ENCODE peak calls at places on chromosomes 16 and 17, in ten cellular contexts. U is EH; H is cerebellum; M is GM04504; P is EL; R is cardiac fibroblast; G is activated CD8-positive, alpha-beta memory T cell treated with anti-CD3 and anti-CD28 coated beads for 4 hours; O is hypothalamus; B is stimulated activated CD4-positive, alpha-beta T cell treated with anti-CD3 and anti-CD28 coated beads, TNF-alpha, amount 100 ng/mL, for 1 hour; Y is NCI-H1417. Q is an unnamed sample.
A peak's percentile ranks its signal among the peaks of the same experiment; 100 is the strongest.

GRCh38 chr16:66265556-66266133 is 100.8 kb upstream of the CDH5 start:
- DNase-seq in H (no peak), P (no peak), M (no peak), Y (no peak), G (no peak), U (no peak), R (no peak), B (no peak), O (no peak), Q (no peak)

GRCh38 chr16:86805210-86805609 is 226.9 kb downstream of the FOXL1 start:
- DNase-seq in G (no peak), B (no peak), P (no peak), M (no peak), Y (no peak), U (no peak), H (no peak), O (no peak), R (no peak), Q (no peak)

GRCh38 chr17:7889166-7889584 is 586 bp downstream of the CHD3 start:
- DNase-seq in M (peak; percentile 91), B (no peak), P (peak; percentile 95), U (peak; percentile 94), H (peak; percentile 92), R (peak; percentile 91), Y (peak; percentile 95), G (no peak), O (peak; percentile 87), Q (no peak)

GRCh38 chr16:17432902-17433576 is 37.7 kb downstream of the XYLT1 start:
- DNase-seq in G (no peak), R (peak; percentile 19), M (no peak), P (no peak), H (no peak), U (peak; percentile 64), Y (no peak), O (no peak), B (no peak), Q (no peak)

GRCh38 chr17:79258042-79258441 is 183.4 kb downstream of the ENGASE start:
- DNase-seq in R (no peak), O (no peak), Y (no peak), H (no peak), U (no peak), G (no peak), B (no peak), M (no peak), P (no peak), Q (no peak)

GRCh38 chr16:16015849-16016248 is 66.4 kb downstream of the ABCC1 start:
- DNase-seq in B (no peak), O (no peak), R (no peak), G (no peak), M (no peak), H (no peak), P (no peak), Y (peak; percentile 3), U (no peak), Q (no peak)

GRCh38 chr16:57185446-57185944 is 344 bp downstream of the PSME3IP1 start:
- DNase-seq in G (no peak), O (peak; percentile 42), P (peak; percentile 64), M (no peak), H (peak; percentile 58), Y (peak; percentile 78), B (no peak), U (peak; percentile 73), R (peak; percentile 84), Q (peak; percentile 60)

GRCh38 chr17:35534694-35535093 is 2.8 kb downstream of the SLFN12L start:
- DNase-seq in R (no peak), Y (no peak), G (no peak), M (no peak), B (no peak), U (no peak), P (no peak), H (no peak), O (no peak), Q (no peak)

GRCh38 chr16:84458606-84459516 is 45.6 kb downstream of the MEAK7 start:
- DNase-seq in O (no peak), H (no peak), B (no peak), U (no peak), Y (no peak), M (no peak), R (no peak), G (no peak), P (no peak), Q (no peak)

GRCh38 chr16:68144008-68144407 is 58.8 kb downstream of the NFATC3 start:
- DNase-seq in G (no peak), R (no peak), M (no peak), U (peak; percentile 2), Y (no peak), B (no peak), O (no peak), H (no peak), P (no peak), Q (no peak)

GRCh38 chr16:81927561-81928185 is 83.6 kb downstream of the SDR42E1 start:
- DNase-seq in U (no peak), R (no peak), M (no peak), B (no peak), P (no peak), H (no peak), G (no peak), O (no peak), Y (no peak), Q (no peak)

GRCh38 chr17:71792966-71793365 is 327.9 kb upstream of the SOX9 start:
- DNase-seq in Y (no peak), G (no peak), O (no peak), M (no peak), P (peak; percentile 92), R (peak; percentile 86), B (no peak), H (no peak), U (peak; percentile 48), Q (no peak)

GRCh38 chr17:82296511-82297279 is 20.7 kb downstream of the CD7 start:
- DNase-seq in P (no peak), G (no peak), U (no peak), H (no peak), O (no peak), Y (peak; percentile 51), B (no peak), M (no peak), R (no peak), Q (no peak)

GRCh38 chr17:29291163-29291752 is 2.7 kb downstream of the NUFIP2 start:
- DNase-seq in U (peak; percentile 76), H (peak; percentile 62), G (no peak), O (peak; percentile 5), Y (peak; percentile 76), M (peak; percentile 50), R (peak; percentile 86), P (peak; percentile 78), B (no peak), Q (peak; percentile 85)

GRCh38 chr16:5438591-5438990 is 341.0 kb upstream of the EEF2KMT start:
- DNase-seq in R (no peak), B (no peak), Y (no peak), P (no peak), U (no peak), M (no peak), O (no peak), H (no peak), G (no peak), Q (no peak)

GRCh38 chr17:74199306-74200092 is 4.0 kb upstream of the RPL38 start:
- DNase-seq in G (no peak), H (peak; percentile 77), Y (no peak), B (peak; percentile 58), R (peak; percentile 61), O (peak; percentile 38), U (peak; percentile 43), M (no peak), P (peak; percentile 57), Q (peak; percentile 74)

GRCh38 chr17:39915559-39915958 is 2.9 kb downstream of the GSDMB start:
- DNase-seq in Y (no peak), B (no peak), U (no peak), M (no peak), H (no peak), P (no peak), G (no peak), R (no peak), O (no peak), Q (no peak)

GRCh38 chr16:82630219-82630618 is 3.5 kb downstream of the CDH13 start:
- DNase-seq in U (peak; percentile 76), Y (no peak), B (no peak), H (no peak), O (no peak), R (peak; percentile 55), P (peak; percentile 57), G (no peak), M (no peak), Q (no peak)

GRCh38 chr17:27846042-27846655 is 45.8 kb upstream of the NOS2 start:
- DNase-seq in B (no peak), R (no peak), H (no peak), M (no peak), Y (no peak), O (no peak), U (no peak), G (no peak), P (no peak), Q (no peak)

GRCh38 chr16:49590166-49590871 is 216.7 kb downstream of the C16orf78 start:
- DNase-seq in U (no peak), O (no peak), B (no peak), Y (no peak), M (no peak), R (no peak), G (no peak), H (no peak), P (no peak), Q (no peak)

GRCh38 chr17:13002761-13003453 is 14.9 kb downstream of the ELAC2 start:
- DNase-seq in H (peak; percentile 81), M (peak; percentile 50), U (peak; percentile 75), R (peak; percentile 82), Y (peak; percentile 58), P (peak; percentile 69), B (peak; percentile 39), O (peak; percentile 85), G (no peak), Q (peak; percentile 80)

GRCh38 chr16:29729116-29729521 is 16.7 kb downstream of the C16orf54 start:
- DNase-seq in B (no peak), U (peak; percentile 72), P (peak; percentile 69), M (peak; percentile 19), R (peak; percentile 59), O (no peak), G (no peak), Y (peak; percentile 33), H (peak; percentile 66), Q (no peak)

GRCh38 chr17:45144199-45145034 is 3.9 kb upstream of the HEXIM1 start:
- DNase-seq in P (no peak), R (peak; percentile 23), Y (no peak), M (no peak), G (no peak), H (peak; percentile 65), U (peak; percentile 6), B (no peak), O (no peak), Q (no peak)

GRCh38 chr17:78396436-78397335 is 18.2 kb downstream of the PGS1 start:
- DNase-seq in G (no peak), H (no peak), O (no peak), U (no peak), M (no peak), P (no peak), B (no peak), Y (no peak), R (peak; percentile 68), Q (no peak)

GRCh38 chr17:79801156-79802038 is 4.5 kb upstream of the CBX8 start:
- DNase-seq in R (no peak), B (no peak), P (no peak), Y (peak; percentile 68), H (no peak), U (peak; percentile 29), M (no peak), G (no peak), O (no peak), Q (no peak)

GRCh38 chr16:47774661-47775060 is 313.5 kb downstream of the PHKB start:
- DNase-seq in Y (peak; percentile 7), U (no peak), M (no peak), P (peak; percentile 14), H (no peak), B (no peak), G (no peak), O (no peak), R (peak; percentile 59), Q (no peak)

GRCh38 chr16:24288516-24288915 is 32.4 kb downstream of the CACNG3 start:
- DNase-seq in U (no peak), P (no peak), Y (no peak), R (no peak), B (no peak), M (no peak), G (no peak), O (no peak), H (no peak), Q (no peak)

GRCh38 chr16:978403-978802 is 3.2 kb upstream of the SOX8 start:
- DNase-seq in P (no peak), O (no peak), U (no peak), G (no peak), R (no peak), H (no peak), B (no peak), Y (no peak), M (no peak), Q (no peak)

Q was measured in Karpas-422.